ENCODE peak calls at places on chromosome 6, in four cellular contexts. K is KG1, C is cardiac septum, Z is iris pigment epithelial cell. W is an unnamed sample.

GRCh38 chr6:133101790-133102189 is 139.4 kb upstream of the EYA4 start:
- DNase-seq in C (no peak), K (no peak), Z (peak; percentile 11), W (no peak)

GRCh38 chr6:31396422-31397152 is 6.8 kb upstream of the MICA start:
- DNase-seq in Z (peak; percentile 61), C (peak; percentile 92), K (peak; percentile 59), W (peak; percentile 93)

GRCh38 chr6:138383776-138384175 is 6.1 kb downstream of the SMIM28 start:
- DNase-seq in C (no peak), Z (no peak), K (no peak), W (no peak)

GRCh38 chr6:36807750-36808149 is 31.5 kb downstream of the CPNE5 start:
- DNase-seq in K (no peak), Z (no peak), C (no peak), W (no peak)

GRCh38 chr6:154307696-154308425 is 48.7 kb downstream of the IPCEF1 start:
- DNase-seq in K (no peak), Z (no peak), C (no peak), W (no peak)

GRCh38 chr6:37371158-37372083 is 17.6 kb downstream of the RNF8 start:
- DNase-seq in K (no peak), Z (no peak), C (no peak), W (no peak)

GRCh38 chr6:82040405-82041221 is 206.9 kb downstream of the IBTK start:
- DNase-seq in C (no peak), Z (peak; percentile 59), K (peak; percentile 30), W (no peak)

GRCh38 chr6:148830614-148831013 is 83.8 kb downstream of the UST start:
- DNase-seq in K (peak; percentile 41), C (no peak), Z (no peak), W (no peak)

GRCh38 chr6:132527791-132528190 is 10.3 kb upstream of the TAAR9 start:
- DNase-seq in C (no peak), K (no peak), Z (peak; percentile 7), W (no peak)

GRCh38 chr6:152948150-152948768 is 34.6 kb downstream of the FBXO5 start:
- DNase-seq in K (peak; percentile 52), C (no peak), Z (peak; percentile 54), W (no peak)

GRCh38 chr6:117188627-117189201 is 76.6 kb upstream of the VGLL2 start:
- DNase-seq in K (no peak), C (no peak), Z (peak; percentile 11), W (no peak)

W was measured in spleen.